ENCODE peak calls at places on chromosomes 13 and 19, in ten cellular contexts. Y, X, D, U, Z, E, G, S, J and A are unnamed samples.

GRCh38 chr13:60019119-60019993 is 144.4 kb downstream of the DIAPH3 start:
- DNase-seq in Y (peak), X (no peak), D (no peak), U (peak), Z (no peak), E (peak), G (peak), S (no peak), J (no peak), A (no peak)

GRCh38 chr19:33604651-33605050 is 17.1 kb upstream of the CHST8 start:
- DNase-seq in Y (no peak), X (no peak), D (no peak), U (no peak), Z (no peak), E (no peak), G (no peak), S (no peak), J (no peak), A (no peak)

GRCh38 chr19:49488046-49488862 is 846 bp downstream of the RPL13A start:
- DNase-seq in Y (peak), X (peak), D (no peak), U (no peak), Z (no peak), E (no peak), G (no peak), S (no peak), J (no peak), A (no peak)

GRCh38 chr19:33098023-33098652 is 17.2 kb downstream of the GPATCH1 start:
- DNase-seq in Y (no peak), X (no peak), D (no peak), U (no peak), Z (no peak), E (no peak), G (no peak), S (no peak), J (no peak), A (no peak)

GRCh38 chr13:77919351-77920294 is 992 bp upstream of the EDNRB start:
- DNase-seq in Y (peak), X (peak), D (no peak), U (peak), Z (peak), E (peak), G (peak), S (no peak), J (no peak), A (no peak)

GRCh38 chr13:45472171-45472705 is 7.5 kb downstream of the COG3 start:
- DNase-seq in Y (no peak), X (no peak), D (no peak), U (no peak), Z (no peak), E (peak), G (no peak), S (no peak), J (no peak), A (no peak)

GRCh38 chr19:28307963-28308362 is 905.0 kb downstream of the UQCRFS1 start:
- DNase-seq in Y (no peak), X (no peak), D (no peak), U (no peak), Z (no peak), E (no peak), G (no peak), S (no peak), J (no peak), A (no peak)

GRCh38 chr19:6761053-6761676 is 6.1 kb downstream of the SH2D3A start:
- DNase-seq in Y (peak), X (no peak), D (peak), U (no peak), Z (no peak), E (peak), G (peak), S (no peak), J (no peak), A (no peak)

GRCh38 chr13:30454991-30455390 is 10.7 kb downstream of the HMGB1 start:
- DNase-seq in Y (no peak), X (no peak), D (no peak), U (no peak), Z (no peak), E (no peak), G (no peak), S (no peak), J (no peak), A (no peak)

GRCh38 chr13:91142572-91142971 is 204.9 kb upstream of the MIR17HG start:
- DNase-seq in Y (no peak), X (peak), D (no peak), U (peak), Z (no peak), E (peak), G (no peak), S (no peak), J (no peak), A (peak)

GRCh38 chr13:105642511-105642958 is 892.9 kb downstream of the EFNB2 start:
- DNase-seq in Y (no peak), X (no peak), D (no peak), U (peak), Z (no peak), E (peak), G (no peak), S (no peak), J (no peak), A (no peak)

GRCh38 chr19:4456843-4457653 is 546 bp downstream of the UBXN6 start:
- DNase-seq in Y (peak), X (peak), D (peak), U (peak), Z (peak), E (peak), G (peak), S (peak), J (peak), A (no peak)

GRCh38 chr13:110716235-110716505 is 2.7 kb downstream of the ING1 start:
- DNase-seq in Y (peak), X (peak), D (no peak), U (peak), Z (no peak), E (peak), G (no peak), S (no peak), J (no peak), A (no peak)

GRCh38 chr19:49502866-49503581 is 6.8 kb downstream of the RPS11 start:
- DNase-seq in Y (peak), X (peak), D (no peak), U (peak), Z (no peak), E (peak), G (peak), S (no peak), J (peak), A (peak)